ENCODE peak calls at places on chromosomes 13 and 19, in nine cellular contexts. G is thoracic aorta; C is NB4; I is pancreas; V is Calu3; K is CD4-positive, alpha-beta T cell; X is nephron progenitor cell; M is neural crest cell; Y is tibial artery. O is an unnamed sample.

GRCh38 chr19:32653626-32653968 is 21.4 kb downstream of the ANKRD27 start:
- DNase-seq in X (no peak), C (no peak), Y (no peak), I (no peak), K (no peak), G (no peak), V (no peak), M (no peak), O (no peak)

GRCh38 chr13:71870036-71870435 is 3.0 kb upstream of the DACH1 start:
- DNase-seq in I (no peak), K (no peak), X (peak), C (no peak), V (no peak), Y (no peak), M (no peak), G (no peak), O (no peak)

GRCh38 chr19:18425515-18426415 is 6.6 kb downstream of the SSBP4 start:
- DNase-seq in V (no peak), C (no peak), G (no peak), K (no peak), M (no peak), I (peak), Y (peak), X (no peak), O (no peak)

GRCh38 chr13:40508767-40509342 is 157.6 kb downstream of the FOXO1 start:
- DNase-seq in M (no peak), V (no peak), C (no peak), Y (no peak), G (no peak), K (no peak), I (no peak), X (no peak), O (no peak)

GRCh38 chr19:32658527-32658926 is 16.5 kb downstream of the ANKRD27 start:
- DNase-seq in G (no peak), Y (no peak), M (no peak), V (no peak), K (no peak), I (no peak), C (no peak), X (no peak), O (no peak)

GRCh38 chr19:14318873-14319272 is 62.4 kb upstream of the ADGRE5 start:
- DNase-seq in G (no peak), X (peak), Y (no peak), M (peak), V (peak), K (no peak), C (no peak), I (no peak), O (peak)

GRCh38 chr19:16342002-16342715 is 17.5 kb downstream of the KLF2 start:
- DNase-seq in X (no peak), Y (peak), C (peak), I (no peak), G (no peak), M (no peak), K (no peak), V (no peak), O (peak)

GRCh38 chr19:10767726-10768125 is 49.8 kb downstream of the DNM2 start:
- DNase-seq in X (no peak), I (no peak), M (no peak), G (no peak), K (no peak), Y (no peak), C (no peak), V (no peak), O (no peak)

GRCh38 chr13:100454876-100455275 is 133.7 kb downstream of the GGACT start:
- DNase-seq in X (no peak), C (peak), G (no peak), M (no peak), Y (no peak), V (peak), K (no peak), I (no peak), O (no peak)

DNA sequence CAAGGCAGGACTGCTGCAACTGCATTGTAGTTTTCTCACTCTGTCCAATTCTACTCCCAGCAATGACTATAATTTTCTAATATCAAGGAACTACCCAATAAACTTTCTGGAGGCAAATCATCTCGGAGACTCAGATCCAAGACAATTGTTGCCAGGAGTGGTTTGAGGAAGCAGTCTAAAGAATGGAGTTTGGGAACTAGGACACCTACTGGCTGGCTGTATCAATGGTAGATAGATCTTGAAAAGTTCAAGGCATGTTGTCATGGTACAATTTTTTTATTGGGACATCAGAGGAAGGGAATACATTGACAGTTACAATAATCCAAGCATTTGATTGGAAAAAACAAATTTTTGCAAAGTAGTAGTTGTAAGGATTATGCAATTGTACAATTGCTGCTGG is 648.3 kb upstream of the SLITRK6 start:
- DNase-seq in Y (no peak), I (no peak), M (no peak), G (no peak), V (no peak), C (no peak), K (no peak), X (no peak), O (no peak)
- TF ChIP-seq CTCF in Y (no peak), I (no peak), M (no peak), G (no peak), V (no peak), C (no peak), K (no peak), X (no peak), O (no peak)

GRCh38 chr13:97753942-97754670 is 199.4 kb upstream of the IPO5 start:
- DNase-seq in M (no peak), K (no peak), V (no peak), C (peak), G (no peak), Y (no peak), X (no peak), I (no peak), O (no peak)
- TF ChIP-seq CTCF in M (no peak), K (no peak), V (no peak), C (peak), G (no peak), Y (no peak), X (no peak), I (no peak), O (no peak)

GRCh38 chr19:4723465-4724251 is at the start of gene DPP9:
- DNase-seq in X (peak), M (peak), V (peak), I (peak), G (peak), C (peak), K (peak), Y (peak), O (peak)
- TF ChIP-seq CTCF in X (peak), M (no peak), V (no peak), I (no peak), G (no peak), C (no peak), K (no peak), Y (peak), O (peak)

GRCh38 chr19:49920624-49921363 is 8.2 kb upstream of the ATF5 start:
- DNase-seq in Y (no peak), C (no peak), G (no peak), K (no peak), M (no peak), X (no peak), I (peak), V (no peak), O (peak)

GRCh38 chr19:49915271-49915670 is 13.7 kb upstream of the ATF5 start:
- DNase-seq in G (no peak), V (no peak), X (no peak), K (no peak), I (no peak), M (no peak), Y (no peak), C (no peak), O (no peak)

GRCh38 chr19:49913720-49914119 is 15.3 kb upstream of the ATF5 start:
- DNase-seq in V (no peak), C (no peak), Y (no peak), K (no peak), G (no peak), I (no peak), M (no peak), X (no peak), O (no peak)

GRCh38 chr19:49918089-49918488 is 10.9 kb upstream of the ATF5 start:
- DNase-seq in K (no peak), I (no peak), Y (no peak), G (no peak), M (no peak), C (no peak), X (no peak), V (no peak), O (no peak)

GRCh38 chr19:49916839-49917733 is 11.9 kb upstream of the ATF5 start:
- DNase-seq in I (no peak), M (no peak), G (no peak), K (no peak), C (peak), V (no peak), Y (no peak), X (no peak), O (peak)
- TF ChIP-seq CTCF in I (no peak), M (peak), G (no peak), K (no peak), C (peak), V (no peak), Y (no peak), X (peak), O (no peak)

GRCh38 chr19:7866399-7867091 is 7.6 kb downstream of the PRR36 start:
- DNase-seq in X (no peak), I (peak), Y (no peak), G (no peak), M (no peak), K (no peak), V (no peak), C (no peak), O (no peak)
- TF ChIP-seq CTCF in X (no peak), I (no peak), Y (no peak), G (no peak), M (no peak), K (no peak), V (no peak), C (no peak), O (no peak)

GRCh38 chr13:97366172-97366688 is 67.7 kb upstream of the RAP2A start:
- DNase-seq in V (no peak), G (no peak), M (no peak), C (peak), K (no peak), Y (no peak), X (no peak), I (no peak), O (no peak)
- TF ChIP-seq CTCF in V (no peak), G (no peak), M (peak), C (peak), K (no peak), Y (no peak), X (no peak), I (no peak), O (peak)

O was measured in GM13976.